ENCODE peak calls at places on chromosomes 13 and 19, in five cellular contexts. One of them, this sample, is unnamed.

GRCh38 chr19:31149306-31149975 is 199.8 kb downstream of the TSHZ3 start:
- DNase-seq in HS-27A: no peak
- DNase-seq in AG09319: no peak
- DNase-seq in naive thymus-derived CD4-positive, alpha-beta T cell: no peak
- DNase-seq in HCEC 1CT: no peak
- DNase-seq in this sample: no peak

GRCh38 chr13:98411617-98412310 is 165.1 kb downstream of the STK24 start:
- DNase-seq in naive thymus-derived CD4-positive, alpha-beta T cell: no peak
- DNase-seq in HS-27A: no peak
- DNase-seq in AG09319: no peak
- DNase-seq in HCEC 1CT: no peak
- DNase-seq in this sample: no peak

GRCh38 chr13:75669706-75670105 is 33.6 kb downstream of the LMO7 start:
- DNase-seq in naive thymus-derived CD4-positive, alpha-beta T cell: no peak
- DNase-seq in HCEC 1CT: no peak
- DNase-seq in AG09319: no peak
- DNase-seq in HS-27A: no peak
- DNase-seq in this sample: no peak

GRCh38 chr19:49879243-49879960 is 1.9 kb downstream of the TBC1D17 start:
- DNase-seq in HS-27A: no peak
- DNase-seq in naive thymus-derived CD4-positive, alpha-beta T cell: no peak
- DNase-seq in AG09319: no peak
- DNase-seq in HCEC 1CT: no peak
- DNase-seq in this sample: no peak

GRCh38 chr19:51131780-51132680 is 7.3 kb downstream of the SIGLEC9 start:
- DNase-seq in AG09319: no peak
- DNase-seq in naive thymus-derived CD4-positive, alpha-beta T cell: no peak
- DNase-seq in HS-27A: no peak
- DNase-seq in HCEC 1CT: no peak
- DNase-seq in this sample: no peak

GRCh38 chr13:42215578-42216421 is 56.2 kb upstream of the AKAP11 start:
- DNase-seq in naive thymus-derived CD4-positive, alpha-beta T cell: no peak
- DNase-seq in AG09319: peak; percentile 19
- DNase-seq in HS-27A: no peak
- DNase-seq in HCEC 1CT: peak; percentile 35
- DNase-seq in this sample: peak; percentile 63

GRCh38 chr19:41222240-41222639 is 3.2 kb downstream of the AXL start:
- DNase-seq in naive thymus-derived CD4-positive, alpha-beta T cell: no peak
- DNase-seq in HS-27A: no peak
- DNase-seq in AG09319: no peak
- DNase-seq in HCEC 1CT: no peak
- DNase-seq in this sample: no peak

GRCh38 chr13:27379694-27380596 is 44.5 kb upstream of the GTF3A start:
- DNase-seq in HCEC 1CT: peak; percentile 36
- DNase-seq in naive thymus-derived CD4-positive, alpha-beta T cell: peak; percentile 25
- DNase-seq in HS-27A: no peak
- DNase-seq in AG09319: no peak
- DNase-seq in this sample: peak; percentile 28

GRCh38 chr13:48775285-48775684 is 121.6 kb downstream of the CYSLTR2 start:
- DNase-seq in naive thymus-derived CD4-positive, alpha-beta T cell: no peak
- DNase-seq in HCEC 1CT: no peak
- DNase-seq in AG09319: no peak
- DNase-seq in HS-27A: no peak
- DNase-seq in this sample: no peak

GRCh38 chr19:40666803-40667438 is 23.5 kb downstream of the NUMBL start:
- DNase-seq in naive thymus-derived CD4-positive, alpha-beta T cell: no peak
- DNase-seq in AG09319: no peak
- DNase-seq in HS-27A: no peak
- DNase-seq in HCEC 1CT: no peak
- DNase-seq in this sample: no peak

GRCh38 chr19:53881482-53882390 is at the start of gene PRKCG:
- DNase-seq in HCEC 1CT: no peak
- DNase-seq in AG09319: no peak
- DNase-seq in HS-27A: no peak
- DNase-seq in naive thymus-derived CD4-positive, alpha-beta T cell: peak; percentile 60
- DNase-seq in this sample: peak; percentile 66